ENCODE peak calls at places on chromosomes 6 and 20, in five cellular contexts. K is heart right ventricle, D is mesenchymal stem cell, C is Karpas-422, U is BJ. B is an unnamed sample. For H3K36me3, the result is how much of the 10 kb centered on the place peaks cover.

GRCh38 chr6:112839525-112839961 is 492.4 kb downstream of the RFPL4B start:
- DNase-seq in U (peak), D (peak), K (peak), C (no peak), B (no peak)

GRCh38 chr20:59217162-59217561 is 53.5 kb downstream of the ZNF831 start:
- DNase-seq in C (no peak), D (no peak), K (no peak), U (no peak), B (no peak)

GRCh38 chr20:3011752-3012151 is 31.7 kb upstream of the GNRH2 start:
- DNase-seq in K (no peak), U (no peak), C (no peak), D (no peak), B (no peak)

GRCh38 chr6:7035837-7036249 is 71.9 kb upstream of the RREB1 start:
- DNase-seq in C (no peak), D (no peak), U (no peak), K (no peak), B (no peak)

GRCh38 chr6:66403965-66404364 is 696.9 kb upstream of the EYS start:
- DNase-seq in U (no peak), K (no peak), D (no peak), C (no peak), B (no peak)

GRCh38 chr6:108721308-108721707 is 126.9 kb upstream of the ARMC2 start:
- DNase-seq in D (no peak), U (no peak), K (no peak), C (no peak), B (no peak)

GRCh38 chr20:13396036-13396435 is 175.0 kb downstream of the ISM1 start:
- DNase-seq in U (peak), K (no peak), C (no peak), D (peak), B (no peak)

GRCh38 chr6:90241229-90241873 is 55.3 kb downstream of the BACH2 start:
- DNase-seq in U (no peak), K (peak), D (no peak), C (no peak), B (no peak)

GRCh38 chr6:135088818-135089809 is 34.5 kb upstream of the HBS1L start:
- DNase-seq in U (peak), C (peak), K (no peak), D (peak), B (no peak)
- H3K36me3 ChIP-seq in U (under half), C (under half), K (under half), D (under half), B (under half)

GRCh38 chr6:158026901-158027589 is 45.4 kb downstream of the SYNJ2 start:
- DNase-seq in C (no peak), D (no peak), K (no peak), U (no peak), B (peak)
- H3K4me3 ChIP-seq in C (no peak), D (no peak), K (no peak), U (no peak), B (no peak)

GRCh38 chr6:166715065-166715464 is 88.0 kb upstream of the RPS6KA2 start:
- DNase-seq in U (no peak), C (no peak), D (no peak), K (no peak), B (no peak)
- H3K36me3 ChIP-seq in U (under half), C (under half), D (under half), K (under half), B (under half)

GRCh38 chr6:16704706-16705402 is 56.4 kb downstream of the ATXN1 start:
- DNase-seq in C (no peak), U (no peak), K (no peak), D (peak), B (no peak)

GRCh38 chr6:16698988-16699868 is 62.0 kb downstream of the ATXN1 start:
- DNase-seq in C (no peak), D (peak), K (no peak), U (no peak), B (no peak)

GRCh38 chr6:16697437-16698162 is 63.7 kb downstream of the ATXN1 start:
- DNase-seq in K (no peak), U (no peak), D (no peak), C (no peak), B (no peak)

GRCh38 chr6:16698163-16698533 is 63.1 kb downstream of the ATXN1 start:
- DNase-seq in U (no peak), C (no peak), D (no peak), K (no peak), B (no peak)

DNA sequence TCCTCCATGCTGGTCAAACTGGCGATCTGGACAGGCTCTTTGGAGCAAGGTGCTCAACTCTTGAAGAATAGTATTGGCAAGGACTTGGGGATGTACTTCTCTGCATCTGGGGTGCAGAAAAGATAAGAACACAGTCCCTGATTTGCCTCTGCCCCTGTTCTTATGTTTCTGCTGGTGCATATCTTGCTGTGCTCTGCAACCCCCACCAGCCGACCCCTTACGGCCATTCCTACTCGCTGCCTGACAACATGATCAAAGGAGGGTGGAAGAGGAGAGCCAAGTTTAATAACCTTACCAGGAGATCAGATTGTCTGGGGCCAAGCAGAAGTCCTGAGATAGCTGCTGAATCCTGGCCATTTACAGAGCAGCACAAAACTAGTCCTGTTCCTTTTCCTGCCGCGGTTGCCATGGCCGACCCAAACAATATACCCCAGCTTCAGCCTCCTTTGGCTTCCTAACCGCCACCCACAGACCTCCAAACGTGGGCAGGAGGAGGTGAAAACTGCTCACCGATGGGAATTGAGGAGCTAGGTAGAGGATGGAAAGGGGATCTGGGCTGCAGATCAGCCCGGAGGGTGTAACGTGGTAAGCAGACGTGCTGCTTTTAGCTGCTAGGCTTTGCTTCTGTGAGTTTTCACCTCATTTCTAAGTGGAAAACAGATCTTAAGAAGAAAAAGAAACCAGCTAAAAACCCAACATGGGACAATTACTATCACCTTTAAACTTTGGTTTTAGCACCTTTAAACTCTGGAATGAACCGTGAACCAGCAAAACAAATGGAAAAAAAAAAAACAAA is 60.9 kb downstream of the ATXN1 start:
- DNase-seq in K (no peak), C (no peak), U (no peak), D (no peak), B (no peak)
- H3K4me3 ChIP-seq in K (peak), C (no peak), U (no peak), D (peak), B (peak)

GRCh38 chr6:125789167-125789566 is 1.6 kb upstream of the NCOA7 start:
- DNase-seq in K (no peak), C (peak), U (no peak), D (no peak), B (peak)

GRCh38 chr6:125787791-125788190 is 3.0 kb upstream of the NCOA7 start:
- DNase-seq in C (peak), U (no peak), K (no peak), D (no peak), B (no peak)

GRCh38 chr6:125790403-125791150 is at the start of gene NCOA7:
- DNase-seq in C (peak), D (peak), K (peak), U (no peak), B (peak)

GRCh38 chr6:125791151-125791819 is 525 bp downstream of the NCOA7 start:
- DNase-seq in U (no peak), K (peak), D (peak), C (peak), B (no peak)

GRCh38 chr6:125789576-125790402 is 971 bp upstream of the NCOA7 start:
- DNase-seq in U (no peak), C (peak), K (peak), D (peak), B (peak)
- H3K36me3 ChIP-seq in U (under half), C (under half), K (under half), D (under half), B (under half)

GRCh38 chr6:26336355-26337198 is 28.4 kb upstream of the BTN3A2 start:
- DNase-seq in U (no peak), K (no peak), C (no peak), D (peak), B (no peak)
- H3K4me3 ChIP-seq in U (no peak), K (no peak), C (no peak), D (no peak), B (no peak)

DNA sequence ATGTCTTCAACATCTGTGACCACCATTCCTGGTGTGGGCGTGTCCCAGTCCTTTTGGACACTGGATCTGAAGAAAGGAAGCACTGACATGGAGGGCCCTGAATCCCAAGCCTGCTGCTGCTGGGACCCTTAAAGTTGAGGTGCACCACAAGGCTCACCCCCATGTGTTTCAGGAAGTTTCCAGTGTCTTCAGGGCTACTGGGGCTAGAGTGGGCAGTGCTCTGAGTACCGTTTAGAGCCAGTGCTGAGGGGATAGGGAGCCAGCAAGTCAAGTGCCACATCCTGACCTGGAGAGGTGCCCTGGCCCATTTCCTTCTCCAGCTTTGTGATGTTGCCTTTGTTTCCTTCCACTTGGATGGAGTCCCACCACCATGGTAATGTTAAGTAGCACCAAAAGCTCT is 687 bp upstream of the DEF6 start:
- DNase-seq in C (no peak), D (no peak), U (no peak), K (no peak), B (no peak)
- H3K36me3 ChIP-seq in C (under half), D (under half), U (under half), K (under half), B (under half)